ENCODE peak calls at places on chromosomes 6 and 20, in four cellular contexts. Q is GM12878, J is HepG2, U is K562. M is an unnamed sample.

GRCh38 chr6:34657307-34657978 is 39.1 kb downstream of the ILRUN start:
- DNase-seq in J (peak; percentile 98), U (peak; percentile 54), Q (no peak), M (no peak)

GRCh38 chr6:29628419-29629281 is 4.3 kb downstream of the GABBR1 start:
- DNase-seq in Q (no peak), J (peak; percentile 43), U (peak; percentile 75), M (peak; percentile 93)

GRCh38 chr20:25282796-25283195 is 34.9 kb downstream of the PYGB start:
- DNase-seq in Q (no peak), U (no peak), J (no peak), M (peak; percentile 3)

GRCh38 chr6:12010635-12011275 is 1.4 kb upstream of the HIVEP1 start:
- DNase-seq in U (peak; percentile 28), J (no peak), Q (no peak), M (peak; percentile 72)

GRCh38 chr20:34045930-34046329 is 52.2 kb downstream of the RALY start:
- DNase-seq in U (no peak), J (peak; percentile 84), Q (no peak), M (peak; percentile 25)

GRCh38 chr20:19974621-19975435 is 42.3 kb upstream of the NAA20 start:
- DNase-seq in Q (no peak), J (no peak), U (no peak), M (no peak)

GRCh38 chr20:25339608-25340007 is 51.0 kb downstream of the ABHD12 start:
- DNase-seq in U (no peak), J (peak; percentile 46), Q (no peak), M (no peak)

GRCh38 chr20:49549806-49550551 is 18.0 kb downstream of the PTGIS start:
- DNase-seq in Q (no peak), J (no peak), U (no peak), M (no peak)

GRCh38 chr6:164370773-164371172 is 938.6 kb downstream of the C6orf118 start:
- DNase-seq in Q (no peak), J (no peak), U (peak; percentile 14), M (no peak)

GRCh38 chr6:22647671-22648070 is 78.3 kb downstream of the HDGFL1 start:
- DNase-seq in J (no peak), U (no peak), Q (no peak), M (no peak)

GRCh38 chr20:13121840-13122515 is 99.1 kb upstream of the ISM1 start:
- DNase-seq in Q (no peak), U (no peak), J (peak; percentile 94), M (no peak)

GRCh38 chr20:37756234-37756633 is 62.4 kb downstream of the CTNNBL1 start:
- DNase-seq in Q (no peak), U (no peak), J (no peak), M (no peak)

GRCh38 chr6:42338573-42339218 is 113.0 kb downstream of the TRERF1 start:
- DNase-seq in U (no peak), Q (no peak), J (no peak), M (no peak)

GRCh38 chr6:131657630-131658111 is 20.6 kb downstream of the ENPP3 start:
- DNase-seq in U (no peak), J (no peak), Q (no peak), M (no peak)

GRCh38 chr6:571892-572291 is 85.0 kb downstream of the HUS1B start:
- DNase-seq in U (no peak), J (no peak), Q (no peak), M (no peak)

GRCh38 chr6:5786321-5787053 is 220.2 kb downstream of the NRN1 start:
- DNase-seq in Q (no peak), U (no peak), J (no peak), M (no peak)

GRCh38 chr6:30707281-30707850 is 9.7 kb downstream of the MDC1 start:
- DNase-seq in J (no peak), Q (no peak), U (no peak), M (no peak)

GRCh38 chr6:157271441-157271840 is 51.9 kb downstream of the TMEM242 start:
- DNase-seq in Q (no peak), J (no peak), U (no peak), M (no peak)

GRCh38 chr6:44676826-44677433 is 289.4 kb downstream of the CDC5L start:
- DNase-seq in Q (no peak), U (no peak), J (no peak), M (no peak)

GRCh38 chr6:169340395-169340794 is 86.7 kb upstream of the THBS2 start:
- DNase-seq in Q (no peak), U (no peak), J (no peak), M (no peak)

GRCh38 chr20:54432966-54433365 is 42.4 kb upstream of the DOK5 start:
- DNase-seq in U (no peak), J (no peak), Q (no peak), M (no peak)

GRCh38 chr20:50792708-50793574 is 1.9 kb upstream of the BCAS4 start:
- DNase-seq in U (no peak), Q (no peak), J (no peak), M (no peak)

GRCh38 chr20:57957397-57958049 is 247.7 kb upstream of the PMEPA1 start:
- DNase-seq in Q (no peak), J (no peak), U (no peak), M (no peak)

GRCh38 chr6:107647439-107647948 is 157.6 kb downstream of the SOBP start:
- DNase-seq in U (no peak), Q (no peak), J (no peak), M (no peak)

GRCh38 chr6:49384913-49385312 is 78.1 kb downstream of the MMUT start:
- DNase-seq in U (no peak), J (no peak), Q (no peak), M (no peak)

GRCh38 chr6:118569498-118569897 is 21.4 kb downstream of the PLN start:
- DNase-seq in Q (no peak), U (no peak), J (no peak), M (no peak)

DNA sequence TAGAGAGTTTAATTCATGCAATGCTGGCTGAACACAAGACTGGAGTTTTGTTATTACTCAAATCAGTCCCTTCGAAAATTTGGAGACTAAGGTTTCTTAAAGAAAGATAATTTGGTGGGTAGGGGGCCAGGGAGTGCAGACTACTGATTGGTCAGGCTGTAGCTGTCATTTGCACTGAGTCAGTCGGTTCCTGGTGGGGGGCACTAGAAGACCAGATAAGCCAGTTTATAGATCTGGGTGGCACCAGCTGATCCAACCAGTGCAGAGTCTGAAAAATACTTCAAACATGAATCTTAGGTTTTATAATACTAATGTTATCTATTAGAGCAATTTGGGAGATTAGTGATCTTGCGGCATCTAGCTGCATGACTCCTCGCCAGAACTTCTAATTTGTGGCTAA is 530.7 kb downstream of the NKAIN2 start:
- DNase-seq in J (no peak), Q (no peak), U (no peak), M (no peak)
- TF ChIP-seq ATF2 in J (no peak), Q (no peak), U (no peak), M (no peak)

GRCh38 chr20:14829897-14830296 is 492.5 kb upstream of the FLRT3 start:
- DNase-seq in Q (peak; percentile 86), J (no peak), U (no peak), M (no peak)

GRCh38 chr20:14830466-14830865 is 493.1 kb upstream of the FLRT3 start:
- DNase-seq in J (no peak), Q (peak; percentile 89), U (no peak), M (no peak)

GRCh38 chr20:14828459-14828858 is 491.0 kb upstream of the FLRT3 start:
- DNase-seq in U (no peak), Q (no peak), J (no peak), M (no peak)

GRCh38 chr20:14830899-14831298 is 493.5 kb upstream of the FLRT3 start:
- DNase-seq in J (no peak), Q (peak; percentile 60), U (no peak), M (no peak)

GRCh38 chr20:14832630-14833029 is 495.2 kb upstream of the FLRT3 start:
- DNase-seq in U (no peak), J (no peak), Q (peak; percentile 95), M (no peak)
- TF ChIP-seq ESRRA in U (no peak), J (no peak), Q (no peak), M (no peak)

GRCh38 chr6:27873101-27874030 is 38.8 kb downstream of the OR2B2 start:
- DNase-seq in Q (peak; percentile 90), J (no peak), U (no peak), M (peak; percentile 73)
- TF ChIP-seq ATF2 in Q (no peak), J (no peak), U (no peak), M (peak; percentile 59)

DNA sequence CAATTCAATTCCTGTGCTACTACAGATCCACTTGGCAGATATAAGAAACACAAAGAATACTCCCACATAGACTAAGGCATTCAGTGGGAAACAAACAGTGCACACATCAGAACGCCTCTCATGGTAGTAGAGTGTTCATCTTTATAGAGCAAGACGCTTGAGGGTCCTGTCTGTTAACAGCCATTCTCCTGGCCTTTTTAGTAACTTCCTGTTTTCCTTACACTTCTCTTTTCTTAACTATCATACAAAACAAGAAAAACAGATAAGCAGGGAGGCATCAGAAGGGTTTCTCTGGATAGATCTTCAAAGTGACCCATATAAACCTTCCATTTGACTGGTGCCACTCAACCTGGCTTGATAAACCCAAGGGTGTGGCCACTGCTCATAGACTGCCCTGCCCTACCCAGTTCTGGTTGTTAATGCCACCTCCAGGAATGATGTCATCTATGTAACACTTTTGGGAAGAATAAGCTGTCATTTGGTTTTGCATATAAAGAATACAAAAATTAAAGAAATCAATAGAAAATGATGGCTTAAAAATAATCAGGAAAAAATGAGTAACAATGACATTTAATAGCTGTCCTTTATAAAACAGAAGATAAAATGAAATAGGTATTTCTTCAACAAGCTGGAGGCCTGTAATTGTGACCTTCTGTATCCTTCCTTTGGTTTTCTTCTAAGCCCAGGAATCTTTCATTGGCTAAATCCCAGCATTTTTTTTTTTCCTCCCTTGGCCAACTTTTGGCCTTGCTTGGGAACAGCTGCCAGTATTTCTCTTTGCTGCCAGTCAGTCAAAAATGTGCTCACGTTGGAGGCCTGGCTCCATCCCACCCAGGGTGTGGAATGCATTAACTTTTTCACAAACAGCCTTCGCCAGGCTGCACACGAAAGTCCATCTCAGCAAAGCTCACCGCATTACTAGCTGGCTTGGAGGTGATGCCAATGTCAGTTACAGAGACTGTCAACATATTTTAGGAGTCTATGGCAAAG is 103.5 kb downstream of the GJA10 start:
- DNase-seq in U (no peak), J (no peak), Q (no peak), M (no peak)
- TF ChIP-seq ESRRA in U (no peak), J (no peak), Q (no peak), M (no peak)

DNA sequence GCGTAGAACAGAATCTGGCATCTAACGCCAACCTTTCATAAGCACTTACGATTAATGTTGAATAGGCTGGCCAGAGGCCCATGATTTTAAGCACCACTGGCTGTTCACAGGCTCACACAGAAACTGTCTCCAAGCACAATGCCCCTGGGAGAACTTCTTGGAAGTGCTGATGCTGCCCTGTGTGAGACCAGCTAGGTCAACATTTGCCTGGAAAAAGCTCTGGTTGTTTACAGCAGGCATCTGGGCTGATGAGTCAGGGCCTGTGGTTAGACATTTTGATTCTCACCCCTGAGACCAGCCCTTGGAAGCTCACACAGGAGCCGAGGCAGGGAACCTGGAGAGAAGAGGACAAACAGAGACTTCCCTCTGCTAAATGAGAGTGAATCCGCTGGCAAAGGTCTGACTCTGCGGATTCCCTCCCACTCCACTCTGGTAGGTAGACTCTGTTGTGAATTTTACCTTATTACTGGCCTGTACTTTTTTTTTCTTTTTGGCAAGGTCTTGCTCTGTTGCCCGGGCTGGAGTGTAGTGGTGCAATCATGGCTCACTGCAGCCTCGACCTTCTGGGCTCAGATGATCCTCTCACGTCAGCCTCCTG is 6.8 kb upstream of the SULF2 start:
- DNase-seq in U (no peak), J (no peak), Q (no peak), M (no peak)
- TF ChIP-seq ATF2 in U (no peak), J (no peak), Q (no peak), M (no peak)